ENCODE peak calls at places on chromosome 11, in nine cellular contexts. F is MM.1S, D is SK-N-SH, C is HCT116, J is GM23248, A is GM23338, L is hepatocyte, O is neural progenitor cell, E is OCI-LY7. R is an unnamed sample.

GRCh38 chr11:107592813-107593212 is 1.9 kb downstream of the ELMOD1 start:
- DNase-seq in O (peak), F (no peak), A (peak), D (no peak), J (peak), L (peak), E (no peak), C (no peak), R (no peak)

GRCh38 chr11:77107950-77108349 is 5.3 kb downstream of the OMP start:
- DNase-seq in L (peak), F (no peak), D (no peak), O (no peak), J (peak), A (no peak), E (no peak), C (peak), R (peak)

GRCh38 chr11:65780770-65781151 is at the start of gene AP5B1:
- DNase-seq in C (no peak), O (peak), L (peak), E (peak), J (peak), A (peak), F (peak), D (peak), R (peak)

GRCh38 chr11:69773626-69774353 is 1.4 kb downstream of the FGF4 start:
- DNase-seq in O (peak), A (peak), D (no peak), L (no peak), F (no peak), C (no peak), J (no peak), E (no peak), R (no peak)

GRCh38 chr11:93577291-93577690 is 34.1 kb upstream of the SMCO4 start:
- DNase-seq in J (peak), A (no peak), L (no peak), F (no peak), E (no peak), D (no peak), O (no peak), C (no peak), R (peak)

GRCh38 chr11:86818466-86819282 is 18.3 kb downstream of the PRSS23 start:
- DNase-seq in A (peak), C (peak), E (peak), F (peak), J (peak), L (peak), O (peak), D (peak), R (peak)

GRCh38 chr11:3021125-3021524 is 29.0 kb upstream of the NAP1L4 start:
- DNase-seq in D (peak), C (peak), O (peak), A (peak), F (peak), E (peak), L (peak), J (peak), R (peak)

GRCh38 chr11:47523491-47524199 is 29.3 kb downstream of the CELF1 start:
- DNase-seq in E (no peak), F (peak), L (peak), A (no peak), O (no peak), C (no peak), D (no peak), J (peak), R (peak)

GRCh38 chr11:78251083-78251699 is 62.5 kb downstream of the USP35 start:
- DNase-seq in E (no peak), D (no peak), J (peak), F (no peak), C (no peak), O (no peak), A (no peak), L (no peak), R (peak)

GRCh38 chr11:2513441-2513840 is 68.6 kb downstream of the KCNQ1 start:
- DNase-seq in D (peak), O (no peak), E (no peak), A (no peak), J (no peak), L (no peak), F (no peak), C (no peak), R (no peak)

GRCh38 chr11:115924744-115925567 is 420.7 kb upstream of the CADM1 start:
- DNase-seq in A (no peak), J (no peak), E (no peak), O (no peak), L (no peak), C (no peak), F (peak), D (no peak), R (no peak)

DNA sequence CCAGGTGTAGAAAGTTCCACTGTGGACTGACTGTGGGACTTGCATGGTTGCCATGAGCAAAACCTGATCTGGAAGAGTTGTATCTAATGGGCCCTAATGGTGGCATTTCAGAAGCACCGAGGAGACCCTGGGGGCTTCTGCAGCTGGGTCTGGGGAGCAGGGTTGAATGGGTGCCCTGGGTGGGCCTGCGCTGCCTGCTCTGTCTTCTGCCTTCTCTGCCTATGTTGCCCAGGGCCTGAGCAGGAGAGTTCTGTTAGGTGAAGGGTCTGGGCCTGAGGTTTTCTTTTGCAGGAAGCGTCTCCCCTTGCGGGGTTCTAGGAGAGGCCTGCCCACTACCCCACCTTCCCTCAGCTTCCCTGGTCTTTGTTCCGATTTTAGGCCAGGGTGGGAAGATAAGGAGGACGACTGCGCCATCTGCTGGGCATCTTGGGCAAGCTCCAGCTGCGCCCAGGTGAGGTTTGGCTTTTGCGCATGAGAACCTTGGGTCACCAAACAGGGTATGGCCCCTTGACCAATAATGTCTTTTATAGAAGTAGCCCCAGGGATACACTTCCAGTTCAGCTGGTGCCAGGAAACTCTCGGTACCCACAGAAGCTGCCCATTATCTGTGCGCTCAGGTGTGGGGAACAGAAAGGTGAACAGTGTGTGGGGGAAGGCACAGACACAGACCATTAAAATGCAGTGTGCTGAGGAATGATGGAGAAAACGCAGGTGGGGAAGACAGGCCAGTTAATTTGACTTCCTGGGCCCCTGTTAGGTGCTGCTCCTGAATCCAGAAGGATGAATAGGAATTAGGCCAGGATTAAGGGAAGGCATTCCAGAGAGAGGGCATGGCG is 23.2 kb downstream of the COMMD9 start:
- DNase-seq in C (peak), J (peak), O (peak), F (peak), A (peak), L (peak), D (peak), E (peak), R (peak)
- TF ChIP-seq EZH2phosphoT487 in C (no peak), J (no peak), O (no peak), F (no peak), A (no peak), L (no peak), D (no peak), E (no peak), R (no peak)

GRCh38 chr11:1152316-1153104 is 5.2 kb upstream of the MUC5AC start:
- DNase-seq in A (no peak), E (no peak), F (no peak), D (peak), O (no peak), J (no peak), C (no peak), L (peak), R (peak)

GRCh38 chr11:1153105-1153950 is 4.4 kb upstream of the MUC5AC start:
- DNase-seq in C (no peak), F (no peak), J (peak), D (peak), O (no peak), L (peak), E (no peak), A (no peak), R (peak)

GRCh38 chr11:1150769-1151365 is 6.9 kb upstream of the MUC5AC start:
- DNase-seq in J (peak), E (no peak), L (peak), D (no peak), F (no peak), O (no peak), A (no peak), C (no peak), R (peak)

GRCh38 chr11:1150095-1150494 is 7.7 kb upstream of the MUC5AC start:
- DNase-seq in A (no peak), J (no peak), C (no peak), L (peak), E (no peak), O (no peak), F (no peak), D (peak), R (no peak)

GRCh38 chr11:1151366-1152315 is 6.1 kb upstream of the MUC5AC start:
- DNase-seq in L (peak), J (peak), O (no peak), C (no peak), E (no peak), F (no peak), D (peak), A (no peak), R (peak)
- H3K4me2 ChIP-seq in L (no peak), J (no peak), O (no peak), C (no peak), E (no peak), F (no peak), D (no peak), A (no peak), R (peak)

GRCh38 chr11:117256573-117256972 is 24.1 kb downstream of the RNF214 start:
- DNase-seq in D (no peak), E (no peak), L (no peak), C (no peak), F (no peak), O (no peak), J (peak), A (no peak), R (peak)
- TF ChIP-seq EZH2phosphoT487 in D (no peak), E (no peak), L (no peak), C (no peak), F (no peak), O (no peak), J (no peak), A (no peak), R (no peak)

DNA sequence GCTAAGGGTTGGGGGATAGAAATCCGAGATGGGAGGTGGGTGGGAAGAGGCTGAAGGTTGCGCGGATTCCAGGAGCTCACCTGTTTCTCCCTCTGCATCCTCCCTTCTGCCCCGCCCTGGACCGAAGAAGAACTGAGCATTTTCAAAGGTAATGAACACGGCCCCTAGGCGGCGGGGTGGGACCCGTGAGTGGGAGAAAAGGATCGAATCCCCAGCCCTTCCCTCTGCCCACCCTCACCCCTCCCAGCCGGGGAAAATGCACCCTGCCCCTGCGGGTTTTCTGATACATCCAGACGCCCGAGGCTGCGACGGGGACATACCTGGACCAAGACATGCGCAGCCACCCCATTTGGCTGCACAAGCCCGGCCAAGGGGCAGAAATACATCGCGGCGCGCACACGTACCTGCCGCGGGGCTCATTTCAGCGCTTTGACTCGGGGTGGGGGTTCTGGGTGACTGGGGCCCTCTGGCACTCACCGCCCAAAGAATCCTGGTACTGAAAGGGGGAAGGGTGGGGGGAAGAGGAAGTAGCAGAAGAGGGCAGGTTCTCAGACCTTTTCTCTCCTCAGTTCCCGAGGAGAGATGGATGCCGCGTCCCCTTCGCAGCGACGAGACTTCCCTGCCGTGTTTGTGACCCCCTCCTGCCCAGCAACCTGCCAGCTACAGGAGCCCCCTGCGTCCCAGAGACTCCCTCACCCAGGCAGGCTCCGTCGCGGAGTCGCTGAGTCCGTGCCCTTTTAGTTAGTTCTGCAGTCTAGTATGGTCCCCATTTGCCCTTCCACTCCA is 6.0 kb downstream of the VSIG2 start:
- DNase-seq in C (no peak), L (peak), O (peak), A (peak), F (peak), J (peak), E (peak), D (no peak), R (no peak)
- H3K4me2 ChIP-seq in C (peak), L (peak), O (peak), A (peak), F (peak), J (peak), E (peak), D (no peak), R (peak)

GRCh38 chr11:12003815-12004214 is 4.6 kb downstream of the DKK3 start:
- DNase-seq in E (no peak), C (no peak), A (no peak), L (no peak), F (no peak), J (no peak), D (no peak), O (no peak), R (no peak)

GRCh38 chr11:12003329-12003728 is 5.1 kb downstream of the DKK3 start:
- DNase-seq in D (no peak), O (no peak), E (no peak), F (no peak), J (no peak), L (no peak), A (no peak), C (no peak), R (no peak)

GRCh38 chr11:11998091-11998781 is 10.2 kb downstream of the DKK3 start:
- DNase-seq in D (no peak), O (no peak), J (peak), C (no peak), F (no peak), L (no peak), A (no peak), E (no peak), R (peak)

GRCh38 chr11:12005061-12005460 is 3.4 kb downstream of the DKK3 start:
- DNase-seq in D (no peak), F (no peak), O (no peak), L (no peak), C (no peak), A (no peak), E (no peak), J (no peak), R (no peak)

DNA sequence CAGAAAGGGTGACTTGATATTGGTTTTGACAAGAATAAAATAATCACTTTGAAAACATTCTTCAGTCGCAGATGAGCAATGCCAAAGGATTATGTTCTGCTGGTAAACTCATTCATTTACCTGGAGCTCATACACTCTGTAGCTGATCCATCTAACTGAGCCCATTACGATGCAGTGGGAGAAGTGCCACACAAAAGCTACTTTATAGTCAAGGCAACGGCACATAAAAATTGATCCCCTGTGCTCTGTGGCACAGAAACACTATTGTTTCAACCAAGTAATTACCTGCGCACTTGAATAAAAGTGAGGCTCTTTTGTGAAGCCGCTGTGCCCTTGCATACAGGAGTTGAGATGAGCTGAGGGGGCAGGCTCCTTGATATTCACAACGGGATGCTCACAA is 7.3 kb downstream of the DKK3 start:
- DNase-seq in J (no peak), A (no peak), L (no peak), D (no peak), F (no peak), O (no peak), C (no peak), E (no peak), R (no peak)
- TF ChIP-seq EZH2phosphoT487 in J (no peak), A (no peak), L (no peak), D (no peak), F (no peak), O (no peak), C (no peak), E (no peak), R (no peak)

GRCh38 chr11:5013012-5013411 is 18.4 kb downstream of the OR51L1 start:
- DNase-seq in O (no peak), F (no peak), C (no peak), E (no peak), J (no peak), L (no peak), A (no peak), D (no peak), R (no peak)
- H3K4me2 ChIP-seq in O (no peak), F (no peak), C (no peak), E (no peak), J (no peak), L (no peak), A (no peak), D (no peak), R (no peak)

R was measured in PC-3.